ENCODE peak calls at places on chromosomes 6 and 20, in four cellular contexts. One of them, this sample, is unnamed.

GRCh38 chr20:63636752-63637633 is 10.1 kb upstream of the GMEB2 start:
- DNase-seq in H9: no peak
- DNase-seq in mesenchymal stem cell: no peak
- DNase-seq in IMR-90: peak
- DNase-seq in this sample: no peak

GRCh38 chr6:163651910-163652309 is 237.4 kb downstream of the QKI start:
- DNase-seq in H9: no peak
- DNase-seq in mesenchymal stem cell: no peak
- DNase-seq in IMR-90: peak
- DNase-seq in this sample: no peak

GRCh38 chr6:1031671-1032070 is 280.2 kb upstream of the FOXQ1 start:
- DNase-seq in H9: no peak
- DNase-seq in mesenchymal stem cell: no peak
- DNase-seq in IMR-90: no peak
- DNase-seq in this sample: no peak

GRCh38 chr6:34657037-34657306 is 39.6 kb downstream of the ILRUN start:
- DNase-seq in H9: no peak
- DNase-seq in mesenchymal stem cell: no peak
- DNase-seq in IMR-90: no peak
- DNase-seq in this sample: no peak

GRCh38 chr6:111721677-111722219 is 116.1 kb upstream of the TRAF3IP2 start:
- DNase-seq in H9: peak
- DNase-seq in mesenchymal stem cell: no peak
- DNase-seq in IMR-90: peak
- DNase-seq in this sample: no peak

GRCh38 chr20:60104980-60105379 is 146.8 kb downstream of the CDH26 start:
- DNase-seq in H9: peak
- DNase-seq in mesenchymal stem cell: no peak
- DNase-seq in IMR-90: no peak
- DNase-seq in this sample: no peak

GRCh38 chr6:115882174-115882573 is 178.5 kb downstream of the FRK start:
- DNase-seq in H9: no peak
- DNase-seq in mesenchymal stem cell: peak
- DNase-seq in IMR-90: no peak
- DNase-seq in this sample: no peak

GRCh38 chr6:31834367-31834703 is 6.8 kb downstream of the HSPA1B start:
- DNase-seq in H9: peak
- DNase-seq in mesenchymal stem cell: peak
- DNase-seq in IMR-90: peak
- DNase-seq in this sample: no peak

GRCh38 chr6:21382821-21383455 is 210.6 kb upstream of the SOX4 start:
- DNase-seq in H9: no peak
- DNase-seq in mesenchymal stem cell: no peak
- DNase-seq in IMR-90: no peak
- DNase-seq in this sample: no peak

GRCh38 chr6:80250391-80250997 is 144.0 kb downstream of the BCKDHB start:
- DNase-seq in H9: no peak
- DNase-seq in mesenchymal stem cell: peak
- DNase-seq in IMR-90: peak
- DNase-seq in this sample: no peak

GRCh38 chr6:112620832-112621569 is 273.9 kb downstream of the RFPL4B start:
- DNase-seq in H9: no peak
- DNase-seq in mesenchymal stem cell: peak
- DNase-seq in IMR-90: peak
- DNase-seq in this sample: no peak

GRCh38 chr6:24980507-24981384 is 45.0 kb upstream of the RIPOR2 start:
- DNase-seq in H9: peak
- DNase-seq in mesenchymal stem cell: no peak
- DNase-seq in IMR-90: no peak
- DNase-seq in this sample: peak

GRCh38 chr6:14966902-14967711 is 278.8 kb upstream of the JARID2 start:
- DNase-seq in H9: no peak
- DNase-seq in mesenchymal stem cell: no peak
- DNase-seq in IMR-90: no peak
- DNase-seq in this sample: no peak

GRCh38 chr6:55410674-55411073 is 83.4 kb downstream of the GFRAL start:
- DNase-seq in H9: no peak
- DNase-seq in mesenchymal stem cell: no peak
- DNase-seq in IMR-90: no peak
- DNase-seq in this sample: no peak

GRCh38 chr6:106360989-106361430 is 493 bp downstream of the CRYBG1 start:
- DNase-seq in H9: peak
- DNase-seq in mesenchymal stem cell: peak
- DNase-seq in IMR-90: no peak
- DNase-seq in this sample: peak

GRCh38 chr6:157695301-157696030 is 127.6 kb upstream of the SNX9 start:
- DNase-seq in H9: no peak
- DNase-seq in mesenchymal stem cell: no peak
- DNase-seq in IMR-90: no peak
- DNase-seq in this sample: no peak

GRCh38 chr6:159533016-159533415 is 160.0 kb downstream of the SOD2 start:
- DNase-seq in H9: no peak
- DNase-seq in mesenchymal stem cell: no peak
- DNase-seq in IMR-90: no peak
- DNase-seq in this sample: no peak

GRCh38 chr20:12925214-12925755 is 83.5 kb upstream of the SPTLC3 start:
- DNase-seq in H9: peak
- DNase-seq in mesenchymal stem cell: peak
- DNase-seq in IMR-90: peak
- DNase-seq in this sample: peak

GRCh38 chr6:152233547-152234320 is 403.4 kb downstream of the SYNE1 start:
- DNase-seq in H9: no peak
- DNase-seq in mesenchymal stem cell: peak
- DNase-seq in IMR-90: no peak
- DNase-seq in this sample: no peak

GRCh38 chr20:4244700-4245485 is 229.5 kb upstream of the RNF24 start:
- DNase-seq in H9: no peak
- DNase-seq in mesenchymal stem cell: peak
- DNase-seq in IMR-90: no peak
- DNase-seq in this sample: no peak

GRCh38 chr20:42556575-42556974 is 633.1 kb downstream of the PTPRT start:
- DNase-seq in H9: no peak
- DNase-seq in mesenchymal stem cell: no peak
- DNase-seq in IMR-90: no peak
- DNase-seq in this sample: no peak

GRCh38 chr6:80227545-80227944 is 121.1 kb downstream of the BCKDHB start:
- DNase-seq in H9: no peak
- DNase-seq in mesenchymal stem cell: no peak
- DNase-seq in IMR-90: no peak
- DNase-seq in this sample: no peak

GRCh38 chr6:115843945-115844344 is 216.7 kb downstream of the FRK start:
- DNase-seq in H9: no peak
- DNase-seq in mesenchymal stem cell: no peak
- DNase-seq in IMR-90: no peak
- DNase-seq in this sample: no peak

GRCh38 chr6:168133707-168134398 is 54.8 kb upstream of the FRMD1 start:
- DNase-seq in H9: peak
- DNase-seq in mesenchymal stem cell: no peak
- DNase-seq in IMR-90: no peak
- DNase-seq in this sample: no peak

GRCh38 chr6:21201673-21202430 is 391.7 kb upstream of the SOX4 start:
- DNase-seq in H9: no peak
- DNase-seq in mesenchymal stem cell: no peak
- DNase-seq in IMR-90: no peak
- DNase-seq in this sample: no peak

GRCh38 chr6:161434921-161435411 is 161.1 kb upstream of the AGPAT4 start:
- DNase-seq in H9: no peak
- DNase-seq in mesenchymal stem cell: peak
- DNase-seq in IMR-90: peak
- DNase-seq in this sample: no peak

GRCh38 chr6:98295776-98296175 is 538.6 kb upstream of the POU3F2 start:
- DNase-seq in H9: no peak
- DNase-seq in mesenchymal stem cell: no peak
- DNase-seq in IMR-90: no peak
- DNase-seq in this sample: peak

GRCh38 chr6:54618597-54618996 is 228.0 kb upstream of the FAM83B start:
- DNase-seq in H9: no peak
- DNase-seq in mesenchymal stem cell: peak
- DNase-seq in IMR-90: no peak
- DNase-seq in this sample: no peak

GRCh38 chr6:107956586-107957164 is 1.3 kb downstream of the SEC63 start:
- DNase-seq in H9: no peak
- DNase-seq in mesenchymal stem cell: peak
- DNase-seq in IMR-90: peak
- DNase-seq in this sample: no peak

DNA sequence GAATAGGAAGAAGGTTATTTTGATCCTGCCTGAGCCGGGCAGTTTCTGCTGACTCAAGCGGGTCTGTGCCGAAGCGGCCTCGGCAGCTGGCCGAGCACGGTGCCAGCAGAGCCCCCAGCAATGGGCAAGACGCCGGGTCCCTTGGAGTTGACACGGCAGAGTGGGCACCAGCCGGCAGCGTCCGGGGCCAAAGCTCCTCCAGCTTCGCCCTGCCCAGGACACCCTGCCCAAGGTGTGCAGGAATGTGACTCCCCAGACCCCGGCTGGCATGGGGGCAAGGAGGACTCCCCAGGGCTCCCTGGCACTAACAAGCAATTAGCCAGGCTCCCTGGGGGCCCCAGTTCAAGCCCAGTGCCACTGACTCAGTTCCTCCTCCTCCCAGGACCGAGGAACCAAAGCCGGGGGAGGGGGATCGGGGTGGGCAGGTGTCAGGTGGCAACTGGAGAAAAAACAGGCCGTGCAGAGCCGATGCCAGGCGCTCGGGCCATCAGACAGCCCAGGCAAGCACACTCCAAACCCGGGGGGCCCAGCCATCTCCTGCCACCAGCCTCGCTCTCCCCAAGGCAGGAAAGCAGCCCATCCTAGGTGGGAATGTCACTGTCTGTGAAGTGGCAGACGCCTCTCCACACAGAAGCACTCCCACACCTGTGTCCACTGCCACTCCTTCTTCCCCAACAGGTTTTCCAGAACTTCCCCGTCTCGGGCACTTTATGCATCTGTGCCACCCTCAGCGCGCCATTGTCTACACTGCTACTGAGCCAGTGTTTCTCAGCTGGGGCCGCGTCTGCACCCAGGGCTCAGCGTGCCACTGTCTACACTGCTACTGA is 41.2 kb upstream of the ZBP1 start:
- DNase-seq in H9: peak
- DNase-seq in mesenchymal stem cell: no peak
- DNase-seq in IMR-90: no peak
- DNase-seq in this sample: no peak
- H2BK5ac ChIP-seq in H9: no peak
- H2BK5ac ChIP-seq in mesenchymal stem cell: no peak
- H2BK5ac ChIP-seq in IMR-90: no peak
- H2BK5ac ChIP-seq in this sample: no peak

DNA sequence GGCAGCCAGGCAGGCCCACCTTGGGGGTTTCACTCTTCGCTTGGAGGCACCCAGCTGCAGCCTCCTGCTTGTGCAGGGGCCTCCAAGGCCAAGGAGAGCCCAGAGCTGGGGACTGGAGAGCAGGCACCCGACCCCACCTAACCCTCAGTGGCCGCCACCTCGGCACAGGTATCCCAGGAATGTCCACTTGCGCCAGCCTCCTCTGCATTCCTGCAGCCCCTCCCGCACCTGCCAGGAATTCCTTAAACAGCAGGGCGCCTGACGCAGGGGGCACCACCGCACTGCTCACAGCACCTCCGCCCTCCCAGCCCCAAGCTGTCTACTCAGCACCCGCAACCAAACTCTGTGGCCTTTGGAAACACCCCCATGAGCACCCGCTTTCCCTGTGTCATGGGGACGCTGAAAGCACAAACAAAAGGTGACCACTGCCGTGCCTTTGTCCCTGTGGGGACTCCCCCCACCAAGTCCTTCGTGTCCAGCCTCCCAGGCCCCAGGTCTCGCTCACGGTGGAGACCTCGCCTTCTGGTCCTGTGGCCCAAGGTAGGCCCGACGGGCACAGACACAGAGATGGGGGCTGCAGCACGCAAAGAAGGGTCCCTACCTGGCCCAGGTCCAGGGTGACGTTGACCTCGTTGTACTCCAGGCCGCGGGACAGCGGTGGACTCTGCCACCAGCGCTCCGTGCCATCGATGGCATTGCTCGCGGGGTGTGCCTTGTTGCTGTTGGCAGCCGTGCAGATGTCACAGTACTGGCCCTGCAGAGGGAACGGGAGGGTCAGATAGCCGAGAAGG is 5.1 kb downstream of the LAMA5 start:
- DNase-seq in H9: peak
- DNase-seq in mesenchymal stem cell: no peak
- DNase-seq in IMR-90: no peak
- DNase-seq in this sample: no peak
- H3K9ac ChIP-seq in H9: no peak
- H3K9ac ChIP-seq in mesenchymal stem cell: no peak
- H3K9ac ChIP-seq in IMR-90: no peak
- H3K9ac ChIP-seq in this sample: peak

GRCh38 chr6:3524461-3524860 is 67.6 kb upstream of the SLC22A23 start:
- DNase-seq in H9: no peak
- DNase-seq in mesenchymal stem cell: no peak
- DNase-seq in IMR-90: no peak
- DNase-seq in this sample: no peak

GRCh38 chr6:3523966-3524365 is 67.1 kb upstream of the SLC22A23 start:
- DNase-seq in H9: no peak
- DNase-seq in mesenchymal stem cell: no peak
- DNase-seq in IMR-90: no peak
- DNase-seq in this sample: peak

GRCh38 chr6:3523288-3523670 is 66.4 kb upstream of the SLC22A23 start:
- DNase-seq in H9: no peak
- DNase-seq in mesenchymal stem cell: no peak
- DNase-seq in IMR-90: peak
- DNase-seq in this sample: no peak

GRCh38 chr6:3520541-3521220 is 63.8 kb upstream of the SLC22A23 start:
- DNase-seq in H9: no peak
- DNase-seq in mesenchymal stem cell: peak
- DNase-seq in IMR-90: peak
- DNase-seq in this sample: no peak

DNA sequence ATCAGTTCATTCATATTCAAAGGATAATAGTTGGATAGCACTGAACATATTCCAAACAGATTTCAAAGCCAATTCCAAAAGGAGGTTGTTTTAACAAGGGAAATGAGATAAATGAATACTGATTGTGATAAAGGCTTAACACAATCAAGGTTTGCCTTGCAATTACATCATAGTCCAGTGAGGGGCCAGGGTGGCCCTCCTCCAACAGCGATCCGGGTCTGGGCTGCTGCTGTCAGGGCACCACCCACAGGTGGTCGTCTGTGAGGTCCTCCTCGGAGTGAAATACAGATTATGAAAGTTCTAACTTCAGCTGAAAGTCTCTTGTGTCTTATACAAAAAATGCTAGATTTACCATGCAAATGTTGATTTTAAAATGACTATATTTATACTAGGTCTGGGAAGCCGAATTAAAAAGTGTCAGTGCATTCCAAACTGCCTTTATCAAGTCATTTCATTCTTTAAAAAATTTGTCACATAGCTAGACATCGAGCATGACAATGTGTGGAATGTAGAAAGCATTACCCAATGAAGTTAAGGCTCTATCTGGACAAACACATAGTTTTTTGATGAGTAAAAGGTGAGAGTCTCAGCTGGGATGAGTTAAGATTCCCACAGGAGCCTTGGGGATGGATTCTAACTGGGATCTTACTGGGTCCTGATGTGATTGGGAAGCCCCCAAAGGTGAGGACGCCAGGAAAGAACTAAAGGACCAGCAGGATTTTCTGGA is 65.9 kb upstream of the SLC22A23 start:
- DNase-seq in H9: no peak
- DNase-seq in mesenchymal stem cell: peak
- DNase-seq in IMR-90: peak
- DNase-seq in this sample: no peak
- H2BK5ac ChIP-seq in H9: no peak
- H2BK5ac ChIP-seq in mesenchymal stem cell: no peak
- H2BK5ac ChIP-seq in IMR-90: peak
- H2BK5ac ChIP-seq in this sample: no peak

GRCh38 chr6:36375644-36376155 is 11.8 kb downstream of the ETV7 start:
- DNase-seq in H9: peak
- DNase-seq in mesenchymal stem cell: no peak
- DNase-seq in IMR-90: no peak
- DNase-seq in this sample: no peak
- H3K9ac ChIP-seq in H9: no peak
- H3K9ac ChIP-seq in mesenchymal stem cell: no peak
- H3K9ac ChIP-seq in IMR-90: no peak
- H3K9ac ChIP-seq in this sample: no peak

This sample was measured in neuronal stem cell.